ENCODE peak calls at places on chromosomes 5 and 9, in five cellular contexts. L is GM20000, C is neural crest cell, V is cardiac muscle cell, Q is AG09319. Y is an unnamed sample.

GRCh38 chr5:149264432-149265069 is 7.1 kb upstream of the AFAP1L1 start:
- DNase-seq in L (peak; percentile 49), C (no peak), V (no peak), Q (no peak), Y (peak; percentile 38)

GRCh38 chr5:176320577-176320976 is 41.0 kb downstream of the KIAA1191 start:
- DNase-seq in L (no peak), C (no peak), V (no peak), Q (no peak), Y (no peak)

GRCh38 chr5:181205735-181206401 is 872 bp upstream of the TRIM7 start:
- DNase-seq in L (peak; percentile 24), C (peak; percentile 20), V (peak; percentile 61), Q (no peak), Y (no peak)

GRCh38 chr9:19934301-19934868 is 145.5 kb upstream of the SLC24A2 start:
- DNase-seq in L (no peak), C (no peak), V (peak; percentile 64), Q (no peak), Y (no peak)

GRCh38 chr9:98288876-98289275 is 33.4 kb upstream of the TBC1D2 start:
- DNase-seq in L (no peak), C (no peak), V (no peak), Q (no peak), Y (no peak)

GRCh38 chr9:109586993-109587392 is 88.9 kb upstream of the PTPN3 start:
- DNase-seq in L (no peak), C (no peak), V (no peak), Q (no peak), Y (no peak)

GRCh38 chr5:172896465-172896864 is 62.4 kb downstream of the ERGIC1 start:
- DNase-seq in L (no peak), C (no peak), V (peak; percentile 39), Q (no peak), Y (no peak)

GRCh38 chr9:15606667-15607472 is 54.0 kb downstream of the CCDC171 start:
- DNase-seq in L (peak; percentile 45), C (peak; percentile 11), V (peak; percentile 54), Q (no peak), Y (peak; percentile 51)

GRCh38 chr9:3398232-3398648 is 127.6 kb downstream of the RFX3 start:
- DNase-seq in L (peak; percentile 15), C (no peak), V (no peak), Q (no peak), Y (no peak)

GRCh38 chr5:134572811-134573210 is 47.3 kb downstream of the JADE2 start:
- DNase-seq in L (no peak), C (no peak), V (no peak), Q (no peak), Y (no peak)

GRCh38 chr5:68465133-68465532 is 249.6 kb downstream of the PIK3R1 start:
- DNase-seq in L (no peak), C (no peak), V (no peak), Q (no peak), Y (no peak)

GRCh38 chr9:32423371-32423770 is 38.9 kb downstream of the ACO1 start:
- DNase-seq in L (no peak), C (no peak), V (peak; percentile 58), Q (no peak), Y (no peak)

GRCh38 chr5:15008476-15008875 is 136.9 kb upstream of the ANKH start:
- DNase-seq in L (no peak), C (no peak), V (peak; percentile 98), Q (peak; percentile 83), Y (no peak)

GRCh38 chr5:77563475-77563874 is 71.4 kb upstream of the WDR41 start:
- DNase-seq in L (no peak), C (no peak), V (peak; percentile 4), Q (no peak), Y (no peak)

GRCh38 chr9:94952553-94953373 is 226.3 kb downstream of the AOPEP start:
- DNase-seq in L (peak; percentile 51), C (no peak), V (peak; percentile 51), Q (no peak), Y (peak; percentile 33)

DNA sequence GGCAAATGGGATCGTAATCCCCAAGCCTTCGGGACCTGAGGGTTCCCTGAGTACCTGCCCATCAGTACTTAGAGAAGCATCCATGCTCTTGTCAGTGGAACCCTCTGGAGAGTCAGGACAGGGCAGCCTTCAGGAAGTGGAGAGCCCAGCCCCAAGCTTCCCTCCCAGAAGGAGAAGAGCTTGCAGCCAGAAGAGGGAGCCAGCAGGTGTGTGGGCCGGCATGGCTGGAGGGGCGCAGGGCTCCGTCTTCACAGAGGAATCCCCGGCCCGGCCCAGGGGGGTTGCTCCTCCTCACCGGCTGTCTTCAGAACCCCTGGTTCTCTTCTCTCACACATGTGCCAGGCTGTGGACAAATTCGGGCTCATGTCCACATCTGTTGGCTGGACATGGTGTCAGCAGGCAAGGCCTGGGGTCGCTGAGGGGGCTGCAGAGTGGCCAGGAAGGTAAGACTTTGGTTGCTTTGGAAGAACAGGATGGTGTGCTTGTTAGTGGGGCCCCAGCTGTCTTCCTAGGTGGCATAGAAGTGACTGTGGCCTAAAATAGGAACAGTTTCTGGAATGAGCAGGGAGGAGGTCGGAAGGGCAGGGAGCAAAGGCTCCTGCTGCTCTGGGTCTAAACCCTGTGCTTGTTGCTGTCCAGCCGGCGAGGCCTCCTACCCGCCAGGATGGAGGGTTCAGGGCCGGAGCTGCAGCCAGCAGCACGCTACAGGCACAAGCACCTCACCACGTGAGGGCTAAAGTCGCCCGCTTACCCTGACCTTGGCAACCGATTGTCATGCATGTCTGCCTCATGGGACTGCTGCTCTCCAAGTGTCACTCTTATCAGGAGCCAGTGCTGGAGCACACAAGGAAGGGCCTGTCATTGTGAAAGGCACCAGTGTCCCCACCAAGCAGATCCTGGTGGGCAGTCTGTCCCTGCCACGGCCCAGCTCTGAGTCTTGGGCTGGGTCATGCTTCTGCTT is 58.7 kb upstream of the RXRA start:
- DNase-seq in L (no peak), C (no peak), V (no peak), Q (no peak), Y (peak; percentile 58)
- TF ChIP-seq CTCF in L (no peak), C (no peak), V (no peak), Q (no peak), Y (peak; percentile 42)

GRCh38 chr5:107796797-107797196 is 126.1 kb upstream of the EFNA5 start:
- DNase-seq in L (no peak), C (no peak), V (no peak), Q (no peak), Y (no peak)
- TF ChIP-seq CTCF in L (no peak), C (peak; percentile 20), V (no peak), Q (no peak), Y (no peak)

GRCh38 chr9:112379177-112380101 is 469 bp upstream of the HSDL2 start:
- DNase-seq in L (peak; percentile 94), C (peak; percentile 100), V (peak; percentile 99), Q (peak; percentile 96), Y (peak; percentile 96)
- TF ChIP-seq CTCF in L (no peak), C (no peak), V (no peak), Q (no peak), Y (no peak)

DNA sequence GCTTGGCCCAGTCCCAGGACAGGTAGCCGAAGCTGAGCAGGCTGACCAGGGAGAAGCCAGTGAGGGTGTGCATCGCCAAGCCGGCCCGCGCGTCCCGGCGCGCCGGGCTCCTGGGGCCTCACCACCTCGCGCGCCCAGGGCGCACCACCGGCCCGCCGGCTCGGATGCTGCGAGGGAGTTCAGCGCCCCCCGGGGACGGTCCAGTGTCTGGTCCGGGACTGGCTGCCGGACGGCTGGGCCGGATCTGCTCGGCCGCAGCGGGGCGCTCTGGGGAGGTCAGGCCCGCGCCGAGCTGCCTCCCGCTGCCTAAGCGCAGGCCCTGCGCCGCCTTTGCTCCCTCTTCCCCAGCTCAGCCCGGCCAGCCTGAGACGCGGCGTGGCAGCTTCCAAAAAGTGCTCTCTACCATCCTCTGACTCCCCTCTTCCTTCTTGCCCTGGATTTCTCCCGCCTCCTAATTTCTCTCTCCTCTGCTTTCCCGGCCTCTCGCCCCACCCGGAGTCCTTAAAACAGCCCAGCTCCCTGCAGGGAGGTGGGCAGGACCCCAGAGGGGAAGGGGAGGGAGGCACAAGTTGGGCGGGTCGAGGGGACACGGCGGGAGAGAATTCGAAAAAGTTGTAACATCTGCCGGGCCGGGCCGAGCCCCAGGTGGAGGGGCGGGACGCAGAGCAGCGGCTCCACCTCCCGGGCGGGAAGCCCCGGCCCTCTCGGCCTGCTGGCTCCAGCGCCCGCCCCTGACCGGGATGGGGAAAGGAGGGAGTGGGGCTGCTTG is at the start of gene ARSI:
- DNase-seq in L (peak; percentile 53), C (no peak), V (peak; percentile 89), Q (no peak), Y (no peak)
- TF ChIP-seq CTCF in L (no peak), C (peak; percentile 33), V (peak; percentile 30), Q (peak; percentile 16), Y (no peak)

GRCh38 chr5:56633950-56634349 is 181.4 kb upstream of the MAP3K1 start:
- DNase-seq in L (no peak), C (no peak), V (no peak), Q (no peak), Y (no peak)
- TF ChIP-seq CTCF in L (no peak), C (no peak), V (no peak), Q (no peak), Y (no peak)

GRCh38 chr9:127943011-127943662 is 5.5 kb upstream of the DPM2 start:
- DNase-seq in L (no peak), C (no peak), V (no peak), Q (no peak), Y (no peak)
- TF ChIP-seq CTCF in L (no peak), C (no peak), V (no peak), Q (no peak), Y (peak; percentile 18)

DNA sequence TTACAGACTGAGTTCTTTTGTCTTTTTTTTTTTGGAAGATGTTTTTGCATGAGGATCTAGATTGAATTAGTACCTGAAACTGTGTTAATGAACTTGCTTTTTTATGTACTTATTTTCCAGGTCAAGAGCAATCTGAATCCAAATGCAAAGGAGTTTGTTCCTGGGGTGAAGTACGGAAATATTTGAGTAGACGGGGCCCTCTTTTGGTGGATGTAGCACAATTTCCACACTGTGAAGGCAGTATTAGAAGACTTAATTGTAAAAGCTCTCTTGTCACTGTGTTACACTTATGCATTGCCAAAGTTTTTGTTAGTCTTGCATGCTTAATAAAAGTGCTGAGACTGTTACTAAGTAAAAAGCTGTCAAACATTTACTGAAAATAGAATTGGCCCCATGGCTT is 14.5 kb downstream of the SLC23A1 start:
- DNase-seq in L (no peak), C (no peak), V (no peak), Q (no peak), Y (no peak)
- TF ChIP-seq CTCF in L (no peak), C (no peak), V (no peak), Q (no peak), Y (peak; percentile 37)

GRCh38 chr5:75050415-75050814 is 1.9 kb downstream of the GCNT4 start:
- DNase-seq in L (no peak), C (peak; percentile 17), V (peak; percentile 41), Q (no peak), Y (no peak)
- TF ChIP-seq CTCF in L (no peak), C (no peak), V (peak; percentile 43), Q (peak; percentile 11), Y (no peak)

DNA sequence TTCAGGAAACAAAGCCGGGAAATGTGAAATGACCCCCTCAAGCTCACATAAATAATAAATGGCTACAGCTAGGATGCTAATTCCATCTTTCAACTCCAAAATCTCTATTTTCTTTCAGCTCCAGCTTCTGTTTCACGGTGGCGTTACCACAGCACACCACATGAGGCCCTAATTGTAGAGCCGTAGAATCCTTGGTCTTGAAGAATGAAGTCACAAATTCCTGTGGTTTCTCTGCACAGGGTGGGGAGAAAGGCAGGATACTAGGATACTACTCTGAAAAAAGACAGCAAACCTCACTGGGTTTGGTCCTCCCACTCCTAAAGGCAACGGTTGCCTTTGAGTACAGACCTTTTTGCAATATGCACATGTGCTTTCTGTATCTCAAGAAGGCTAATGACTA is 13.9 kb upstream of the RARS1 start:
- DNase-seq in L (no peak), C (no peak), V (peak; percentile 96), Q (peak; percentile 71), Y (no peak)
- TF ChIP-seq CTCF in L (no peak), C (no peak), V (peak; percentile 60), Q (peak; percentile 48), Y (no peak)

GRCh38 chr9:16645970-16646369 is 224.5 kb downstream of the BNC2 start:
- DNase-seq in L (no peak), C (no peak), V (peak; percentile 42), Q (no peak), Y (no peak)
- TF ChIP-seq CTCF in L (no peak), C (no peak), V (no peak), Q (no peak), Y (no peak)